ENCODE peak calls at places on chromosomes 16 and 17, in four cellular contexts. A is A549, N is GM12891, F is adrenal gland. Q is an unnamed sample.

GRCh38 chr17:78935419-78936323 is 10.5 kb upstream of the TIMP2 start:
- DNase-seq in A (peak), N (no peak), F (peak), Q (peak)

GRCh38 chr16:80317132-80318098 is 223.4 kb upstream of the DYNLRB2 start:
- DNase-seq in F (no peak), N (no peak), A (peak), Q (peak)

GRCh38 chr16:65975049-65975708 is 391.3 kb upstream of the CDH5 start:
- DNase-seq in N (no peak), A (peak), F (peak), Q (no peak)

GRCh38 chr16:50316102-50316847 is 49.9 kb downstream of the ADCY7 start:
- DNase-seq in N (no peak), F (no peak), A (no peak), Q (no peak)

GRCh38 chr16:54538241-54538640 is 251.7 kb upstream of the IRX3 start:
- DNase-seq in A (no peak), F (no peak), N (no peak), Q (no peak)

GRCh38 chr16:22628994-22629393 is 118.3 kb downstream of the NPIPB5 start:
- DNase-seq in F (no peak), A (no peak), N (no peak), Q (no peak)

GRCh38 chr16:84294196-84295142 is at the start of gene WFDC1:
- DNase-seq in A (no peak), N (no peak), F (peak), Q (no peak)

GRCh38 chr17:28394717-28395116 is 11.3 kb downstream of the SLC46A1 start:
- DNase-seq in A (no peak), N (no peak), F (no peak), Q (no peak)

GRCh38 chr16:733382-734207 is 6.7 kb downstream of the HAGHL start:
- DNase-seq in F (no peak), A (peak), N (no peak), Q (no peak)

GRCh38 chr16:75273054-75273925 is 21.9 kb upstream of the BCAR1 start:
- DNase-seq in N (no peak), A (no peak), F (no peak), Q (no peak)

GRCh38 chr16:35752773-35753558 is 2293.6 kb downstream of the TP53TG3F start:
- DNase-seq in F (peak), N (no peak), A (no peak), Q (no peak)

GRCh38 chr17:76820523-76820922 is 47.7 kb upstream of the MGAT5B start:
- DNase-seq in N (no peak), A (no peak), F (no peak), Q (no peak)

GRCh38 chr17:76317535-76317934 is 9.5 kb upstream of the QRICH2 start:
- DNase-seq in N (no peak), A (no peak), F (no peak), Q (no peak)

GRCh38 chr17:50052822-50053653 is 2.9 kb upstream of the ITGA3 start:
- DNase-seq in A (peak), N (no peak), F (peak), Q (no peak)

GRCh38 chr16:73057369-73058210 is 9.7 kb upstream of the ZFHX3 start:
- DNase-seq in N (no peak), F (no peak), A (no peak), Q (no peak)

GRCh38 chr17:72145972-72146755 is 25.3 kb downstream of the SOX9 start:
- DNase-seq in N (no peak), A (peak), F (no peak), Q (peak)

GRCh38 chr17:79023886-79024771 is at the start of gene C1QTNF1:
- DNase-seq in N (peak), A (peak), F (peak), Q (no peak)

GRCh38 chr16:19520861-19521331 is 1.0 kb downstream of the GDE1 start:
- DNase-seq in A (peak), F (peak), N (no peak), Q (no peak)

GRCh38 chr16:68517606-68518161 is 21.4 kb upstream of the ZFP90 start:
- DNase-seq in N (no peak), F (no peak), A (no peak), Q (no peak)

GRCh38 chr16:64167851-64168770 is 953.8 kb downstream of the CDH11 start:
- DNase-seq in F (no peak), N (no peak), A (no peak), Q (no peak)

GRCh38 chr16:804193-805048 is 3.9 kb upstream of the GNG13 start:
- DNase-seq in F (no peak), A (no peak), N (no peak), Q (no peak)

GRCh38 chr17:73952498-73953205 is 250.8 kb upstream of the RPL38 start:
- DNase-seq in A (peak), N (peak), F (peak), Q (no peak)

GRCh38 chr17:78341559-78342437 is 18.1 kb downstream of the SOCS3 start:
- DNase-seq in A (peak), N (no peak), F (peak), Q (peak)

GRCh38 chr17:795276-795675 is 13.1 kb downstream of the MRM3 start:
- DNase-seq in F (no peak), N (no peak), A (no peak), Q (no peak)

GRCh38 chr17:798246-798645 is 16.1 kb downstream of the MRM3 start:
- DNase-seq in F (no peak), A (no peak), N (no peak), Q (no peak)

GRCh38 chr17:797236-797635 is 15.1 kb downstream of the MRM3 start:
- DNase-seq in A (no peak), F (no peak), N (no peak), Q (no peak)

GRCh38 chr17:795721-796120 is 13.6 kb downstream of the MRM3 start:
- DNase-seq in N (no peak), A (no peak), F (no peak), Q (no peak)

DNA sequence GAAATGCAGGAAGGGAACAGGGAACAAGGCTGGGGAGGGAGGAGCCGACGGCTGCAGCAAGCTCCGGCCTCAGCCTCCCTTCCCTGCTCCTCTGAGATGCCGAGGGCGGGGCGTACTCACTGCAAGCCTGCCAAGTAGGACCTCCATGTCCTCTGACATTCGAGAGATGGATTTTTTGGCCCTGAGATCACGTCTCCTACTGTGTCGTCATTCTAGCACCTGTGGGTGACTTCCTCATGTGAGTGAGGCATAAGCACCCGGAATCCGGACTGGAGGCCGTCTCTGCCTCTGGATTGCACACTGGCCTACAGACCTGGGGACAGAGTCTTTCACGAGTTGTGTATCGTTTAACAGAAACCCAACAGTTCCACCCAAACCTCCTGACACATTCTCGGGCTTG is 14.5 kb downstream of the MRM3 start:
- DNase-seq in A (no peak), F (no peak), N (no peak), Q (no peak)
- TF ChIP-seq POLR2A in A (no peak), F (no peak), N (no peak), Q (no peak)

GRCh38 chr16:89955001-89955685 is 6.6 kb downstream of the DEF8 start:
- DNase-seq in A (no peak), F (no peak), N (no peak), Q (no peak)
- TF ChIP-seq POLR2A in A (no peak), F (no peak), N (no peak), Q (no peak)

GRCh38 chr17:60040843-60041242 is 37.9 kb downstream of the HEATR6 start:
- DNase-seq in N (no peak), F (no peak), A (no peak), Q (no peak)

GRCh38 chr17:60039509-60040442 is 38.9 kb downstream of the HEATR6 start:
- DNase-seq in N (no peak), F (no peak), A (no peak), Q (no peak)

GRCh38 chr17:60039096-60039495 is 39.6 kb downstream of the HEATR6 start:
- DNase-seq in N (no peak), A (no peak), F (no peak), Q (peak)

GRCh38 chr17:60036796-60037677 is 41.7 kb downstream of the HEATR6 start:
- DNase-seq in N (peak), F (peak), A (peak), Q (peak)
- TF ChIP-seq POLR2A in N (no peak), F (no peak), A (no peak), Q (no peak)

GRCh38 chr17:51260237-51260959 is at the start of gene UTP18:
- DNase-seq in A (peak), F (peak), N (peak), Q (peak)
- TF ChIP-seq POLR2A in A (peak), F (peak), N (peak), Q (peak)

GRCh38 chr17:82752371-82753200 is 721 bp downstream of the TBCD start:
- DNase-seq in N (peak), A (no peak), F (no peak), Q (peak)

GRCh38 chr17:82753201-82753464 is 1.3 kb downstream of the TBCD start:
- DNase-seq in N (no peak), A (no peak), F (no peak), Q (no peak)

GRCh38 chr17:82751171-82751570 is 694 bp upstream of the TBCD start:
- DNase-seq in F (no peak), N (no peak), A (no peak), Q (no peak)

GRCh38 chr17:82750241-82750905 is 1.5 kb upstream of the TBCD start:
- DNase-seq in A (no peak), N (no peak), F (no peak), Q (no peak)

GRCh38 chr17:82751571-82752370 is at the start of gene TBCD:
- DNase-seq in A (peak), N (peak), F (peak), Q (peak)
- TF ChIP-seq POLR2A in A (peak), N (no peak), F (peak), Q (peak)